ENCODE peak calls at places on chromosomes 7 and 10, in eight cellular contexts. C is spleen; Z is heart right ventricle; I is A549; M is naive thymus-derived CD4-positive, alpha-beta T cell; U is transverse colon; H is aorta; Q is esophagus squamous epithelium. B is an unnamed sample.

GRCh38 chr10:48187713-48188541 is 86.6 kb downstream of the FRMPD2 start:
- DNase-seq in C (no peak), Z (no peak), I (no peak), M (no peak), U (no peak), H (no peak), Q (no peak), B (no peak)

GRCh38 chr7:1715331-1715625 is 45.2 kb downstream of the ELFN1 start:
- DNase-seq in C (no peak), Z (no peak), I (no peak), M (no peak), U (no peak), H (no peak), Q (no peak), B (no peak)

GRCh38 chr10:58016614-58017013 is 251.1 kb downstream of the IPMK start:
- DNase-seq in C (no peak), Z (no peak), I (no peak), M (no peak), U (no peak), H (no peak), Q (no peak), B (no peak)

GRCh38 chr7:74371381-74372059 is 82.2 kb upstream of the GTF2IRD1 start:
- DNase-seq in C (no peak), Z (no peak), I (no peak), M (no peak), U (peak), H (no peak), Q (no peak), B (peak)

GRCh38 chr10:64306888-64307287 is 785.7 kb downstream of the REEP3 start:
- DNase-seq in C (no peak), Z (no peak), I (no peak), M (no peak), U (no peak), H (no peak), Q (no peak), B (no peak)

GRCh38 chr7:32680259-32681173 is 185.2 kb downstream of the AVL9 start:
- DNase-seq in C (no peak), Z (no peak), I (no peak), M (no peak), U (peak), H (no peak), Q (no peak), B (no peak)

GRCh38 chr7:130338233-130338632 is 6.4 kb upstream of the CPA5 start:
- DNase-seq in C (no peak), Z (no peak), I (no peak), M (no peak), U (no peak), H (no peak), Q (no peak), B (no peak)

GRCh38 chr7:41879113-41879385 is 176.2 kb upstream of the INHBA start:
- DNase-seq in C (no peak), Z (no peak), I (no peak), M (no peak), U (no peak), H (no peak), Q (no peak), B (no peak)

GRCh38 chr10:24882047-24882698 is 70.2 kb downstream of the PRTFDC1 start:
- DNase-seq in C (no peak), Z (peak), I (no peak), M (peak), U (peak), H (no peak), Q (no peak), B (no peak)

GRCh38 chr10:6607187-6607586 is 27.1 kb upstream of the PRKCQ start:
- DNase-seq in C (no peak), Z (no peak), I (no peak), M (peak), U (no peak), H (no peak), Q (no peak), B (no peak)

GRCh38 chr10:24289235-24289634 is 80.3 kb downstream of the KIAA1217 start:
- DNase-seq in C (no peak), Z (no peak), I (no peak), M (no peak), U (no peak), H (no peak), Q (no peak), B (no peak)

GRCh38 chr7:121744319-121744718 is 128.6 kb upstream of the PTPRZ1 start:
- DNase-seq in C (no peak), Z (no peak), I (no peak), M (no peak), U (no peak), H (no peak), Q (no peak), B (peak)

GRCh38 chr7:102129636-102130370 is 156.9 kb upstream of the SH2B2 start:
- DNase-seq in C (peak), Z (no peak), I (no peak), M (no peak), U (no peak), H (no peak), Q (no peak), B (no peak)

GRCh38 chr7:112162161-112163020 is 43.8 kb downstream of the DOCK4 start:
- DNase-seq in C (no peak), Z (peak), I (peak), M (no peak), U (no peak), H (peak), Q (no peak), B (peak)

GRCh38 chr7:149883452-149883861 is 9.7 kb downstream of the ATP6V0E2 start:
- DNase-seq in C (no peak), Z (peak), I (peak), M (peak), U (peak), H (peak), Q (no peak), B (peak)

GRCh38 chr10:102580230-102580629 is 64.0 kb upstream of the TRIM8 start:
- DNase-seq in C (no peak), Z (no peak), I (no peak), M (no peak), U (no peak), H (no peak), Q (no peak), B (no peak)

GRCh38 chr10:58807631-58808024 is 295.0 kb downstream of the BICC1 start:
- DNase-seq in C (no peak), Z (no peak), I (no peak), M (no peak), U (no peak), H (peak), Q (no peak), B (peak)

GRCh38 chr7:149284343-149284742 is 22.3 kb downstream of the ZNF783 start:
- DNase-seq in C (no peak), Z (no peak), I (no peak), M (peak), U (peak), H (no peak), Q (no peak), B (no peak)

GRCh38 chr10:62580396-62580795 is 206.2 kb downstream of the ZNF365 start:
- DNase-seq in C (no peak), Z (no peak), I (no peak), M (no peak), U (no peak), H (no peak), Q (no peak), B (no peak)

GRCh38 chr10:72204296-72204695 is 11.5 kb upstream of the ANAPC16 start:
- DNase-seq in C (no peak), Z (no peak), I (no peak), M (no peak), U (no peak), H (no peak), Q (no peak), B (no peak)
- H3K27ac ChIP-seq in C (no peak), Z (peak), I (no peak), M (no peak), U (no peak), H (no peak), Q (no peak), B (no peak)

DNA sequence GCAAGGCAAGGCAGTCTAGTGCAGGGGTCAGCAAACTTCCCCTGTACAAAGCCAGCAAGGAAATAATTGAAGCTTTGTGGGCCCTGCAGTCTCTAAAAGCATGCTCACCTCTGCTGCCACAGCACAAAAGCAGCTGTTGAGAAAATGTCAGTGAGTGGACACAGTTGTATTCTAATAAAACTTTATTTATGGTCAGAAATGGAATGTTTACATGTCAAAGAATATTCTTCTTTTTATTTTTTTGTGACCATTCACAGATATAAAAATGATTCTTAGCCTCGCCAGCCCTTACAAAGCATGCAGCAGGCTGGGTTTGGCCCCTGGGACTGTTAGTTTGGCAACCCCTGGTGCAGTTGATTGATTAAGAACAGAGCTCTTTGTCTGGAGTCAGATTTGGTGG is 192.4 kb downstream of the BUB3 start:
- DNase-seq in C (no peak), Z (no peak), I (no peak), M (no peak), U (no peak), H (no peak), Q (no peak), B (no peak)
- H3K27ac ChIP-seq in C (no peak), Z (no peak), I (no peak), M (no peak), U (no peak), H (no peak), Q (no peak), B (no peak)

GRCh38 chr10:14074062-14074884 is 256.5 kb downstream of the FRMD4A start:
- DNase-seq in C (no peak), Z (peak), I (peak), M (no peak), U (peak), H (peak), Q (no peak), B (peak)
- H3K27ac ChIP-seq in C (peak), Z (no peak), I (peak), M (no peak), U (no peak), H (no peak), Q (peak), B (peak)

GRCh38 chr7:133727476-133728214 is 399.5 kb upstream of the LRGUK start:
- DNase-seq in C (no peak), Z (no peak), I (no peak), M (no peak), U (no peak), H (no peak), Q (no peak), B (no peak)
- H3K27ac ChIP-seq in C (no peak), Z (no peak), I (no peak), M (no peak), U (no peak), H (no peak), Q (no peak), B (no peak)

DNA sequence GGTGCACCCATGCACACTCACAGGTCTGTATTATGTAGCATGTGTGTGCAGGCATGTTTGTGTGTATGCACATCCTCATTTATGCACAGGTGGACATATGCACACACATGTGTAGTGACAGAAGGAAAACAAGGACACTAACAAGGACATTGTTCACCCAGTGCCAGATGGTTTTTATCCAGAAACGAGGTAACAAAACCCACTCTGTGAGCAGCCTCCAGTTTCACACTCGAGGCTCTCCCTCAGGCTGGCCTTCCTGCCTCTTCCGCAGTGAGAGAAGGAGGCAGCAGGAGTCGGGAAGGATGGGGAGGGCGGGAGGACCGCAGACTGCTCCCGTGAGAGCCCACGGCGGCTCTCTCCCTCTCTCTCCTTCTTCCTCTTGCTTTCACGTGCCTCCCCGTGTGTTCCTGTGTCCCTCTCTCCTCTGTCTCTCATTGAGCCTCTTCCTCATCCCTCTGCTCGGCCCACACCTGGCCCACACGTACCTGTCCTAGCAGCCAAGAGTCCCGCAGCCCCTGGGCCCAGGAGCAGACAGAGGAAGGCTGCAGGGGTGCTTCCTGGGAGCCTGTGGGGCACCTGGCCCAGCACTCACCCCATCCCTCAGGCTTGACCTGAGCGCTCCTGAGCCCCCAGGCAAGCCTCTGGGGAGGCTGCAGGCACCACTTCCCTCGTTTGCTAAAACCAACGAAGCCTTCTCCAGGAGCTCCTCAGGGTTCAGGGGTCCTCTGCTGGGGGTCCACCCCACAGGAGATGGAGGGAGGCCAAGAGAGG is 13.8 kb downstream of the SPOCK2 start:
- DNase-seq in C (peak), Z (no peak), I (no peak), M (no peak), U (no peak), H (no peak), Q (no peak), B (no peak)
- H3K27ac ChIP-seq in C (peak), Z (no peak), I (no peak), M (peak), U (no peak), H (no peak), Q (no peak), B (no peak)